ENCODE peak calls at places on chromosomes 3 and 15, in seven cellular contexts. O is ecto neural progenitor cell; B is right lobe of liver; S is mucosa of descending colon; K is HFF-Myc; U is erythroblast; D is CD8-positive, alpha-beta memory T cell. M is an unnamed sample.

GRCh38 chr3:136819784-136820640 is 1.1 kb downstream of the SLC35G2 start:
- DNase-seq in S (peak), B (peak), U (peak), K (no peak), D (peak), O (peak), M (peak)

GRCh38 chr15:61037031-61037430 is 192.1 kb downstream of the RORA start:
- DNase-seq in B (no peak), D (no peak), O (no peak), K (no peak), S (no peak), U (no peak), M (no peak)

GRCh38 chr3:182490601-182491485 is 302.5 kb upstream of the ATP11B start:
- DNase-seq in B (no peak), U (no peak), K (no peak), D (no peak), O (no peak), S (peak), M (no peak)

GRCh38 chr15:68654786-68655560 is 76.2 kb downstream of the CORO2B start:
- DNase-seq in B (no peak), D (no peak), U (no peak), K (no peak), O (peak), S (no peak), M (no peak)

GRCh38 chr15:32737246-32737757 is 19.5 kb downstream of the GREM1 start:
- DNase-seq in S (no peak), B (no peak), K (no peak), U (no peak), D (no peak), O (no peak), M (no peak)

GRCh38 chr15:83092309-83092976 is 15.0 kb upstream of the TM6SF1 start:
- DNase-seq in O (no peak), S (peak), K (no peak), B (peak), U (peak), D (no peak), M (peak)

GRCh38 chr3:155979746-155980145 is 109.3 kb downstream of the GMPS start:
- DNase-seq in D (no peak), O (no peak), B (no peak), S (no peak), K (no peak), U (no peak), M (no peak)

GRCh38 chr15:89404023-89404422 is 69.4 kb upstream of the POLG start:
- DNase-seq in B (no peak), D (no peak), U (no peak), K (no peak), O (no peak), S (no peak), M (no peak)

GRCh38 chr3:108305484-108306172 is 9.3 kb downstream of the HHLA2 start:
- DNase-seq in O (no peak), U (no peak), S (peak), D (no peak), K (no peak), B (peak), M (peak)

GRCh38 chr3:151580592-151580991 is 119.7 kb upstream of the IGSF10 start:
- DNase-seq in K (peak), B (no peak), S (no peak), D (no peak), U (no peak), O (no peak), M (no peak)

GRCh38 chr15:25693321-25694237 is 169.5 kb downstream of the ATP10A start:
- DNase-seq in U (peak), B (no peak), K (no peak), S (peak), O (peak), D (no peak), M (peak)

GRCh38 chr3:98263944-98264343 is at the start of gene OR5H6:
- DNase-seq in O (no peak), D (no peak), U (no peak), B (no peak), S (no peak), K (no peak), M (no peak)

GRCh38 chr15:95520922-95521321 is 809.6 kb upstream of the NR2F2 start:
- DNase-seq in B (no peak), D (no peak), O (no peak), U (no peak), S (no peak), K (no peak), M (no peak)

GRCh38 chr15:77659350-77660321 is 26.9 kb upstream of the LINGO1 start:
- DNase-seq in D (no peak), O (peak), U (peak), B (peak), K (peak), S (peak), M (peak)

GRCh38 chr3:81496407-81497104 is 264.9 kb downstream of the GBE1 start:
- DNase-seq in O (no peak), U (no peak), D (no peak), K (no peak), S (no peak), B (no peak), M (no peak)

GRCh38 chr3:99686469-99686868 is 48.1 kb downstream of the COL8A1 start:
- DNase-seq in D (no peak), U (no peak), S (no peak), K (no peak), B (no peak), O (no peak), M (no peak)

GRCh38 chr3:18188491-18188890 is 236.6 kb downstream of the SATB1 start:
- DNase-seq in O (no peak), D (no peak), B (no peak), U (no peak), S (no peak), K (no peak), M (no peak)

GRCh38 chr3:15171096-15171495 is 35.0 kb upstream of the CAPN7 start:
- DNase-seq in O (no peak), K (no peak), D (no peak), U (no peak), S (no peak), B (no peak), M (no peak)

GRCh38 chr15:78364233-78364632 is 24.1 kb downstream of the CRABP1 start:
- DNase-seq in S (no peak), O (no peak), B (no peak), D (no peak), U (no peak), K (no peak), M (no peak)

GRCh38 chr3:178699810-178700209 is 163.6 kb downstream of the KCNMB2 start:
- DNase-seq in B (no peak), O (no peak), D (no peak), U (no peak), K (no peak), S (no peak), M (no peak)

GRCh38 chr15:63530235-63530634 is 25.8 kb downstream of the USP3 start:
- DNase-seq in B (no peak), D (no peak), S (no peak), O (no peak), U (no peak), K (no peak), M (no peak)

GRCh38 chr3:61043156-61043555 is 208.1 kb downstream of the FHIT start:
- DNase-seq in K (no peak), B (no peak), U (no peak), O (no peak), S (no peak), D (no peak), M (no peak)

GRCh38 chr3:167228135-167228534 is 152.0 kb downstream of the ZBBX start:
- DNase-seq in K (no peak), U (no peak), D (no peak), B (no peak), O (no peak), S (no peak), M (no peak)

GRCh38 chr3:108190346-108190745 is 31.9 kb downstream of the IFT57 start:
- DNase-seq in K (no peak), U (no peak), O (no peak), S (no peak), D (no peak), B (no peak), M (no peak)

GRCh38 chr3:65953301-65953812 is 85.4 kb downstream of the MAGI1 start:
- DNase-seq in U (no peak), O (peak), S (peak), B (peak), D (no peak), K (no peak), M (peak)

GRCh38 chr3:9349321-9350117 is 13.3 kb upstream of the THUMPD3 start:
- DNase-seq in D (no peak), U (no peak), S (no peak), B (no peak), O (no peak), K (peak), M (no peak)

GRCh38 chr15:45715528-45715927 is 80.7 kb downstream of the SQOR start:
- DNase-seq in B (no peak), K (no peak), O (no peak), S (no peak), U (no peak), D (no peak), M (no peak)

GRCh38 chr3:197256836-197257444 is 41.5 kb downstream of the DLG1 start:
- DNase-seq in O (no peak), U (peak), K (peak), B (no peak), S (peak), D (peak), M (peak)

GRCh38 chr3:110420158-110420641 is 651.4 kb upstream of the NECTIN3 start:
- DNase-seq in S (no peak), B (no peak), D (no peak), U (no peak), O (no peak), K (peak), M (no peak)

GRCh38 chr3:30318110-30318509 is 288.3 kb upstream of the TGFBR2 start:
- DNase-seq in U (no peak), S (no peak), O (no peak), D (no peak), B (no peak), K (no peak), M (no peak)

GRCh38 chr3:149448331-149448831 is 26.1 kb upstream of the TM4SF4 start:
- DNase-seq in D (no peak), O (no peak), B (no peak), U (no peak), K (no peak), S (no peak), M (no peak)

GRCh38 chr3:71006810-71007785 is 576.4 kb downstream of the FOXP1 start:
- DNase-seq in K (no peak), S (no peak), B (no peak), D (no peak), U (peak), O (no peak), M (no peak)

GRCh38 chr3:52845157-52845556 is 10.3 kb upstream of the MUSTN1 start:
- DNase-seq in K (no peak), S (peak), O (no peak), D (no peak), B (peak), U (no peak), M (peak)